ENCODE peak calls at places on chromosomes 1 and 21, in eight cellular contexts. P is RWPE2, E is choroid plexus epithelial cell, G is Peyer's patch, F is psoas muscle, B is activated B cell treated with CpG ODN at 0.5 μM for 24 hours, M is IMR-90, O is stomach. R is an unnamed sample.

GRCh38 chr1:236795757-236796719 is 946 bp downstream of the MTR start:
- DNase-seq in P (no peak), E (peak), G (peak), F (no peak), B (no peak), M (peak), O (no peak), R (no peak)

GRCh38 chr1:180259431-180260338 is 29.6 kb downstream of the LHX4 start:
- DNase-seq in P (no peak), E (no peak), G (no peak), F (no peak), B (no peak), M (no peak), O (no peak), R (no peak)

GRCh38 chr1:207910678-207911354 is at the start of gene CD34:
- DNase-seq in P (no peak), E (no peak), G (no peak), F (peak), B (no peak), M (no peak), O (no peak), R (no peak)

GRCh38 chr1:104780470-104781078 is 1030.9 kb downstream of the AMY1C start:
- DNase-seq in P (no peak), E (peak), G (no peak), F (no peak), B (no peak), M (peak), O (no peak), R (peak)

GRCh38 chr1:172298146-172298545 is 122.3 kb upstream of the C1orf105 start:
- DNase-seq in P (no peak), E (no peak), G (no peak), F (no peak), B (no peak), M (no peak), O (no peak), R (no peak)

GRCh38 chr1:111475706-111476105 is 1.9 kb downstream of the C1orf162 start:
- DNase-seq in P (no peak), E (no peak), G (no peak), F (no peak), B (no peak), M (no peak), O (no peak), R (no peak)

GRCh38 chr1:238242156-238242555 is 351.4 kb upstream of the ZP4 start:
- DNase-seq in P (no peak), E (no peak), G (no peak), F (no peak), B (no peak), M (no peak), O (no peak), R (no peak)

GRCh38 chr1:151165281-151165737 is 393 bp downstream of the LYSMD1 start:
- DNase-seq in P (no peak), E (peak), G (no peak), F (peak), B (no peak), M (peak), O (no peak), R (peak)

GRCh38 chr1:152461544-152461943 is 47.5 kb upstream of the CRNN start:
- DNase-seq in P (no peak), E (peak), G (peak), F (no peak), B (no peak), M (peak), O (peak), R (no peak)

GRCh38 chr1:165843304-165843703 is 15.9 kb downstream of the UCK2 start:
- DNase-seq in P (no peak), E (no peak), G (no peak), F (no peak), B (no peak), M (peak), O (no peak), R (no peak)

GRCh38 chr21:27817061-27817460 is 850.2 kb upstream of the ADAMTS5 start:
- DNase-seq in P (no peak), E (no peak), G (no peak), F (no peak), B (no peak), M (no peak), O (no peak), R (no peak)

GRCh38 chr1:221141059-221141458 is 261.8 kb downstream of the HLX start:
- DNase-seq in P (no peak), E (no peak), G (no peak), F (no peak), B (no peak), M (no peak), O (no peak), R (no peak)

GRCh38 chr1:243397613-243398321 is 141.9 kb downstream of the SDCCAG8 start:
- DNase-seq in P (no peak), E (no peak), G (no peak), F (no peak), B (no peak), M (no peak), O (no peak), R (no peak)

GRCh38 chr1:19484793-19485361 is 462 bp downstream of the CAPZB start:
- DNase-seq in P (peak), E (peak), G (no peak), F (no peak), B (no peak), M (no peak), O (no peak), R (no peak)

GRCh38 chr1:247118946-247119446 is 14.8 kb upstream of the ZNF669 start:
- DNase-seq in P (no peak), E (peak), G (no peak), F (no peak), B (no peak), M (no peak), O (no peak), R (no peak)

GRCh38 chr21:33394260-33394659 is 9.0 kb upstream of the IFNGR2 start:
- DNase-seq in P (no peak), E (no peak), G (no peak), F (peak), B (no peak), M (no peak), O (peak), R (no peak)

GRCh38 chr1:40877681-40878080 is 15.5 kb upstream of the CITED4 start:
- DNase-seq in P (peak), E (peak), G (no peak), F (peak), B (no peak), M (peak), O (peak), R (no peak)

GRCh38 chr1:168096296-168097165 is 40.2 kb downstream of the GPR161 start:
- DNase-seq in P (no peak), E (no peak), G (no peak), F (no peak), B (no peak), M (no peak), O (no peak), R (no peak)

GRCh38 chr1:71047635-71048607 is at the start of gene PTGER3:
- DNase-seq in P (no peak), E (no peak), G (peak), F (peak), B (peak), M (no peak), O (peak), R (no peak)

GRCh38 chr21:41761211-41762181 is 5.4 kb downstream of the RIPK4 start:
- DNase-seq in P (no peak), E (no peak), G (no peak), F (peak), B (no peak), M (no peak), O (peak), R (no peak)

GRCh38 chr1:25431495-25432363 is 1.0 kb downstream of the MACO1 start:
- DNase-seq in P (no peak), E (no peak), G (no peak), F (peak), B (no peak), M (no peak), O (no peak), R (no peak)

GRCh38 chr21:46091631-46092025 is 6.3 kb upstream of the COL6A2 start:
- DNase-seq in P (no peak), E (no peak), G (no peak), F (no peak), B (no peak), M (peak), O (no peak), R (no peak)

GRCh38 chr21:29436143-29436542 is 137.4 kb downstream of the BACH1 start:
- DNase-seq in P (no peak), E (no peak), G (peak), F (no peak), B (no peak), M (no peak), O (no peak), R (no peak)

GRCh38 chr1:65717815-65718454 is 74.8 kb upstream of the PDE4B start:
- DNase-seq in P (no peak), E (peak), G (no peak), F (no peak), B (no peak), M (peak), O (no peak), R (no peak)

GRCh38 chr1:165006843-165007242 is 349.7 kb downstream of the LMX1A start:
- DNase-seq in P (no peak), E (no peak), G (no peak), F (no peak), B (no peak), M (no peak), O (no peak), R (no peak)

GRCh38 chr1:48498096-48498791 is 26.2 kb upstream of the SPATA6 start:
- DNase-seq in P (no peak), E (peak), G (peak), F (peak), B (peak), M (peak), O (peak), R (no peak)

GRCh38 chr1:204426035-204426436 is 14.4 kb upstream of the PPP1R15B start:
- DNase-seq in P (no peak), E (peak), G (no peak), F (no peak), B (no peak), M (peak), O (peak), R (no peak)

GRCh38 chr1:16441312-16441641 is 753 bp downstream of the NECAP2 start:
- DNase-seq in P (no peak), E (peak), G (peak), F (no peak), B (no peak), M (no peak), O (no peak), R (no peak)

GRCh38 chr1:93178418-93178817 is 1.8 kb downstream of the TMED5 start:
- DNase-seq in P (no peak), E (peak), G (no peak), F (no peak), B (no peak), M (peak), O (no peak), R (no peak)

GRCh38 chr1:2602311-2602835 is 15.8 kb downstream of the PRXL2B start:
- DNase-seq in P (no peak), E (no peak), G (no peak), F (no peak), B (no peak), M (no peak), O (no peak), R (no peak)

GRCh38 chr1:197948926-197949899 is 32.0 kb downstream of the LHX9 start:
- DNase-seq in P (no peak), E (no peak), G (no peak), F (no peak), B (no peak), M (no peak), O (no peak), R (no peak)

GRCh38 chr21:20822559-20823133 is 175.6 kb upstream of the NCAM2 start:
- DNase-seq in P (no peak), E (peak), G (no peak), F (no peak), B (no peak), M (no peak), O (no peak), R (no peak)

GRCh38 chr1:192633533-192634258 is 2.3 kb upstream of the RGS13 start:
- DNase-seq in P (no peak), E (no peak), G (no peak), F (no peak), B (no peak), M (peak), O (no peak), R (no peak)

GRCh38 chr1:214491468-214492120 is 59.8 kb downstream of the PTPN14 start:
- DNase-seq in P (no peak), E (no peak), G (no peak), F (no peak), B (no peak), M (no peak), O (no peak), R (no peak)

GRCh38 chr1:26784023-26784871 is 3.5 kb upstream of the PIGV start:
- DNase-seq in P (no peak), E (peak), G (no peak), F (no peak), B (no peak), M (peak), O (peak), R (no peak)

GRCh38 chr21:33461538-33462250 is 18.1 kb downstream of the TMEM50B start:
- DNase-seq in P (no peak), E (no peak), G (no peak), F (no peak), B (no peak), M (no peak), O (no peak), R (no peak)

GRCh38 chr1:229420224-229420623 is 13.7 kb downstream of the ACTA1 start:
- DNase-seq in P (no peak), E (no peak), G (no peak), F (no peak), B (no peak), M (no peak), O (no peak), R (no peak)

GRCh38 chr1:229425564-229426159 is 8.2 kb downstream of the ACTA1 start:
- DNase-seq in P (no peak), E (no peak), G (no peak), F (no peak), B (no peak), M (no peak), O (no peak), R (no peak)

DNA sequence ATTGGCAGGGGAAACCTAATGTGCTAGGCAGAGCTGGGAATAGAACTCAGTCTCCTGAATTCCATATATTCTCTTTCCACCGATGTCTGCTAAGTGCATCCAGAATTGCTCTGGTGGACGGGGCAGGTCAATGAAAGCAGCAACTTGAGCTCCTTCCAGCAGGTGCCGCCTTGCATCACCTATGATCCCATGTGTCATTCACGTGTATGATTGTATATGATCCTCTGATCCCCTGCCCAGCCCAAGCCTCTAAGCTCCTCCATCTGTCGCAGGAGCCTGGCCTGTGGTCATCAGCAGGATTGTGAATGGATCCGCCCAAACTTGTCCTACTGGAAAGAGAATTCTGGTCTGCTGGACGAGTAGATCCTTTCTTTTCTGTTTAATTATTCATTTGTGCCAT is 13.1 kb downstream of the ACTA1 start:
- DNase-seq in P (no peak), E (no peak), G (no peak), F (no peak), B (no peak), M (no peak), O (no peak), R (peak)
- TF ChIP-seq CTCF in P (no peak), E (no peak), G (no peak), F (no peak), B (no peak), M (no peak), O (no peak), R (peak)

DNA sequence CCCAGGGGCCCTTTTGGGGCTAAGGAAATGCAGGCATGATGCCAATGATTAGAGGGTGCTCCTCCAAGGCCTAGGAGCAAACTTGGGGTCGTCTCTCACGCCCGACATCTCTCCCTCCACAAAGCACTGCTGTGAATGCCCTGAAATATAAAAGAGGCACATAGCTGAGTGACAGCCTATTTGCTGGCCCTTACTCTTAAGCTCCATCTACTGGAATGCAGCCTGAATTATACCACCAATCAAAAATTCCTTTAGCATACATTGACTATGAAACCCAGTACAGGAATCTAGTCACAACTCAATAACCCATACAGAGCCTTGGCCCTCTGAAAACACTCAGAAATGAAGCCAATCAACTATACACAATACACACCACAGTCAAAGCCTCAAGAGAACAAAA is 105.5 kb downstream of the LRIG2 start:
- DNase-seq in P (no peak), E (peak), G (no peak), F (no peak), B (no peak), M (no peak), O (no peak), R (no peak)
- TF ChIP-seq CTCF in P (peak), E (peak), G (no peak), F (no peak), B (no peak), M (no peak), O (no peak), R (peak)

DNA sequence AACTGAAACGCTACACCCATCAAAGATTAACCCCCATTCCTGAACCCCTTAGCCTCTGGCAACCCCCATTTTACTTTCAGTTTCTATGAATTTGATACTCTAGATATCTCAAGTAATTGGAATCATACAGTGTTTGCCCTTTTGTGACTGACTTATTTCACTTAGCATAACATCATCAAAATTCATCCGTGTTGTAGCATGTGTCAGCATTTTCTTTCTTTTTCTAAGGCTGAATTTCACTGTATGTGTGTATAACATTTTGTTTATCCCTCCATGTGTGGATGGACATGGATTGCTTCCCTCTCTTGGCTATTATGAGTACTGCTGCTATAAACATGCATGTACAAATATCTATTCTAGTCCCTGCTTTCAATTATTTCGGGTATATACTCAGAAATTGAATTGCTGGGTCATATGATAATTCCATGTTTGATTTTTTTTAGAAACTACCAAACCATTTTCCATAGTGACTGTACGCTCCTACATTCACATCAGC is 97.3 kb downstream of the MAP3K21 start:
- DNase-seq in P (no peak), E (peak), G (no peak), F (no peak), B (no peak), M (no peak), O (no peak), R (no peak)
- TF ChIP-seq CTCF in P (peak), E (no peak), G (no peak), F (no peak), B (no peak), M (no peak), O (no peak), R (no peak)

DNA sequence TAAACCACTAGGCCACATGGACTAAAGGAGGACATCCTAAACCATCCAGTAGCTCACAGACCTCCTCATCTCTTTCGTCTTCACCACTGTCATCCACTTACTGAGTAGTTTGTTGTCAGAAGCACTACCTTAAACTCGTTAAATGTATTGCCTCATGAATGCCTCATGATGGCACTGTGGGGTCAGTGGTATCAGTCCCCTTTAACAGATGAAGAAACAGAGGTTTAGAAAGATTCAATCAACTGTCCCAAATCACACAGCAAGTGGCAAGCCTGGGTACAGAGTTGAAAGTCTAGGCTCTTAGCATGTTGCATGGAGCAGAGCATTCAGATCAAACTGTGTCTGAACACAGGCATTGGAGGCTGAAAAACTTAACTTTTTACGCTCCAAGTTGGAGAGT is 183.6 kb upstream of the KIAA0040 start:
- DNase-seq in P (no peak), E (peak), G (no peak), F (no peak), B (no peak), M (no peak), O (no peak), R (no peak)
- TF ChIP-seq CTCF in P (peak), E (peak), G (no peak), F (no peak), B (no peak), M (no peak), O (no peak), R (peak)